ENCODE peak calls at places on chromosome 11, in eight cellular contexts. R, W, Y, N, V, S, D and E are unnamed samples.

GRCh38 chr11:127993788-127994187 is 593.6 kb downstream of the ETS1 start:
- DNase-seq in N (no peak), D (no peak), W (no peak), R (no peak), S (no peak), Y (no peak), V (no peak), E (no peak)

GRCh38 chr11:67646535-67647336 is 3.8 kb downstream of the ACY3 start:
- DNase-seq in N (no peak), Y (peak), W (no peak), S (no peak), V (no peak), R (no peak), D (no peak), E (no peak)

GRCh38 chr11:82733444-82734119 is at the start of gene FAM181B:
- DNase-seq in Y (no peak), W (peak), D (no peak), R (peak), N (no peak), S (no peak), V (peak), E (peak)

GRCh38 chr11:70333206-70333605 is 62.7 kb downstream of the PPFIA1 start:
- DNase-seq in R (no peak), S (no peak), D (no peak), N (no peak), V (no peak), W (no peak), Y (no peak), E (no peak)

GRCh38 chr11:64624869-64625481 is 34.0 kb downstream of the SLC22A12 start:
- DNase-seq in Y (no peak), D (no peak), N (no peak), V (no peak), W (no peak), R (no peak), S (no peak), E (no peak)

GRCh38 chr11:8739309-8739793 is 56.8 kb downstream of the RPL27A start:
- DNase-seq in D (peak), R (no peak), Y (no peak), V (peak), N (no peak), W (no peak), S (no peak), E (no peak)

GRCh38 chr11:94623120-94623735 is 56.1 kb downstream of the PIWIL4 start:
- DNase-seq in N (no peak), S (no peak), R (peak), D (peak), W (no peak), V (peak), Y (peak), E (peak)

GRCh38 chr11:10208045-10208674 is 85.9 kb downstream of the SBF2 start:
- DNase-seq in W (no peak), N (no peak), S (no peak), Y (no peak), R (peak), D (no peak), V (peak), E (no peak)

GRCh38 chr11:71447791-71448256 is 369 bp downstream of the DHCR7 start:
- DNase-seq in D (peak), V (peak), N (no peak), S (peak), Y (peak), R (peak), W (peak), E (peak)

GRCh38 chr11:31397239-31397834 is 27.7 kb downstream of the DNAJC24 start:
- DNase-seq in W (no peak), S (no peak), V (peak), D (no peak), N (no peak), Y (no peak), R (no peak), E (no peak)

GRCh38 chr11:17864478-17864941 is 129.9 kb downstream of the KCNC1 start:
- DNase-seq in Y (no peak), W (no peak), R (no peak), S (no peak), V (no peak), N (no peak), D (no peak), E (no peak)

GRCh38 chr11:130431806-130432205 is 3.4 kb upstream of the ADAMTS8 start:
- DNase-seq in W (no peak), N (no peak), S (no peak), V (peak), R (no peak), Y (no peak), D (no peak), E (no peak)

GRCh38 chr11:73283316-73284035 is 11.3 kb downstream of the P2RY6 start:
- DNase-seq in V (no peak), R (no peak), D (no peak), N (no peak), Y (no peak), W (no peak), S (no peak), E (no peak)

GRCh38 chr11:75631086-75631694 is 37.6 kb downstream of the MAP6 start:
- DNase-seq in S (no peak), W (no peak), V (no peak), N (no peak), R (no peak), D (no peak), Y (no peak), E (no peak)

GRCh38 chr11:117678651-117679407 is 118.2 kb downstream of the DSCAML1 start:
- DNase-seq in W (peak), S (no peak), Y (no peak), V (no peak), N (no peak), R (no peak), D (no peak), E (no peak)

GRCh38 chr11:99015634-99016454 is 4.9 kb upstream of the CNTN5 start:
- DNase-seq in R (peak), N (no peak), V (peak), Y (no peak), W (no peak), D (peak), S (no peak), E (no peak)

GRCh38 chr11:66859686-66860448 is 3.0 kb downstream of the LRFN4 start:
- DNase-seq in V (no peak), W (no peak), R (no peak), D (no peak), S (no peak), Y (no peak), N (peak), E (no peak)

GRCh38 chr11:35323076-35323868 is 96.1 kb downstream of the SLC1A2 start:
- DNase-seq in W (no peak), S (no peak), R (no peak), N (no peak), Y (no peak), V (peak), D (no peak), E (no peak)

GRCh38 chr11:131370090-131370751 is at the start of gene NTM:
- DNase-seq in V (peak), D (no peak), W (peak), R (peak), S (no peak), Y (no peak), N (no peak), E (peak)

GRCh38 chr11:28834877-28835276 is 726.7 kb downstream of the METTL15 start:
- DNase-seq in N (no peak), W (no peak), V (peak), D (no peak), R (no peak), S (no peak), Y (no peak), E (no peak)

GRCh38 chr11:64856382-64857227 is 12.2 kb upstream of the CDC42BPG start:
- DNase-seq in R (no peak), N (peak), V (peak), W (peak), Y (no peak), D (no peak), S (peak), E (no peak)

GRCh38 chr11:120139316-120140069 is 1.6 kb upstream of the TRIM29 start:
- DNase-seq in V (no peak), N (peak), S (peak), R (no peak), W (no peak), Y (no peak), D (no peak), E (peak)

GRCh38 chr11:24375351-24375750 is 121.5 kb upstream of the LUZP2 start:
- DNase-seq in S (no peak), Y (no peak), W (no peak), V (no peak), N (no peak), R (no peak), D (no peak), E (no peak)

GRCh38 chr11:134626032-134626431 is 214.0 kb upstream of the B3GAT1 start:
- DNase-seq in V (no peak), N (no peak), S (peak), R (no peak), Y (no peak), W (no peak), D (no peak), E (no peak)

GRCh38 chr11:131609317-131609716 is 238.9 kb downstream of the NTM start:
- DNase-seq in W (no peak), Y (no peak), R (no peak), V (peak), N (no peak), S (no peak), D (no peak), E (no peak)

GRCh38 chr11:127362754-127363153 is 362.2 kb upstream of the KIRREL3 start:
- DNase-seq in R (no peak), S (no peak), N (no peak), D (no peak), W (no peak), V (no peak), Y (no peak), E (no peak)

GRCh38 chr11:34155057-34155758 is 49.8 kb downstream of the NAT10 start:
- DNase-seq in Y (no peak), N (no peak), V (no peak), R (no peak), W (peak), S (no peak), D (no peak), E (no peak)

GRCh38 chr11:8017894-8018741 is 31.0 kb downstream of the EIF3F start:
- DNase-seq in V (peak), N (no peak), R (no peak), W (no peak), D (no peak), S (peak), Y (no peak), E (peak)

GRCh38 chr11:127890026-127890611 is 697.2 kb downstream of the ETS1 start:
- DNase-seq in N (no peak), D (no peak), W (no peak), S (no peak), Y (no peak), V (peak), R (no peak), E (no peak)

GRCh38 chr11:60777106-60777505 is 8.0 kb upstream of the MS4A10 start:
- DNase-seq in W (no peak), Y (no peak), V (no peak), N (no peak), R (no peak), D (no peak), S (no peak), E (no peak)

GRCh38 chr11:116641561-116642045 is 131.2 kb downstream of the BUD13 start:
- DNase-seq in V (no peak), R (peak), W (no peak), Y (no peak), N (no peak), S (no peak), D (peak), E (peak)